ENCODE peak calls at places on chromosomes 16 and 17, in nine cellular contexts. One of them, this sample, is unnamed.

GRCh38 chr16:54123766-54124165 is 162.8 kb downstream of the IRX3 start:
- DNase-seq in left ventricle myocardium inferior: no peak
- DNase-seq in heart right ventricle: no peak
- DNase-seq in kidney: no peak
- DNase-seq in gastrocnemius medialis: no peak
- DNase-seq in AG10803: peak; percentile 42
- DNase-seq in right lobe of liver: no peak
- DNase-seq in GM23338: no peak
- DNase-seq in body of pancreas: no peak
- DNase-seq in this sample: no peak

GRCh38 chr16:23025692-23026305 is 123.5 kb downstream of the USP31 start:
- DNase-seq in heart right ventricle: no peak
- DNase-seq in gastrocnemius medialis: no peak
- DNase-seq in AG10803: peak; percentile 40
- DNase-seq in left ventricle myocardium inferior: no peak
- DNase-seq in kidney: no peak
- DNase-seq in GM23338: no peak
- DNase-seq in body of pancreas: no peak
- DNase-seq in right lobe of liver: no peak
- DNase-seq in this sample: no peak

GRCh38 chr17:82696259-82696658 is 2.2 kb downstream of the RAB40B start:
- DNase-seq in heart right ventricle: no peak
- DNase-seq in right lobe of liver: no peak
- DNase-seq in kidney: peak; percentile 39
- DNase-seq in GM23338: no peak
- DNase-seq in left ventricle myocardium inferior: no peak
- DNase-seq in body of pancreas: no peak
- DNase-seq in AG10803: no peak
- DNase-seq in gastrocnemius medialis: no peak
- DNase-seq in this sample: no peak

GRCh38 chr17:50129946-50130777 is at the start of gene SAMD14:
- DNase-seq in gastrocnemius medialis: no peak
- DNase-seq in AG10803: peak; percentile 28
- DNase-seq in heart right ventricle: no peak
- DNase-seq in GM23338: peak; percentile 59
- DNase-seq in kidney: peak; percentile 82
- DNase-seq in body of pancreas: no peak
- DNase-seq in right lobe of liver: no peak
- DNase-seq in left ventricle myocardium inferior: no peak
- DNase-seq in this sample: no peak

GRCh38 chr16:62370445-62370844 is 334.2 kb upstream of the CDH8 start:
- DNase-seq in right lobe of liver: no peak
- DNase-seq in gastrocnemius medialis: no peak
- DNase-seq in GM23338: no peak
- DNase-seq in heart right ventricle: no peak
- DNase-seq in body of pancreas: no peak
- DNase-seq in AG10803: no peak
- DNase-seq in left ventricle myocardium inferior: no peak
- DNase-seq in kidney: no peak
- DNase-seq in this sample: no peak

GRCh38 chr17:29710891-29711418 is 88.2 kb upstream of the CORO6 start:
- DNase-seq in left ventricle myocardium inferior: no peak
- DNase-seq in right lobe of liver: no peak
- DNase-seq in heart right ventricle: no peak
- DNase-seq in gastrocnemius medialis: peak; percentile 30
- DNase-seq in GM23338: no peak
- DNase-seq in AG10803: peak; percentile 75
- DNase-seq in kidney: no peak
- DNase-seq in body of pancreas: no peak
- DNase-seq in this sample: no peak

GRCh38 chr16:84379731-84380369 is 11.5 kb downstream of the ATP2C2 start:
- DNase-seq in left ventricle myocardium inferior: no peak
- DNase-seq in right lobe of liver: no peak
- DNase-seq in heart right ventricle: no peak
- DNase-seq in kidney: peak; percentile 7
- DNase-seq in body of pancreas: no peak
- DNase-seq in AG10803: no peak
- DNase-seq in gastrocnemius medialis: no peak
- DNase-seq in GM23338: peak; percentile 41
- DNase-seq in this sample: no peak

GRCh38 chr17:75899353-75899752 is 2.6 kb upstream of the TRIM65 start:
- DNase-seq in heart right ventricle: no peak
- DNase-seq in AG10803: no peak
- DNase-seq in GM23338: no peak
- DNase-seq in kidney: peak; percentile 76
- DNase-seq in right lobe of liver: peak; percentile 52
- DNase-seq in left ventricle myocardium inferior: no peak
- DNase-seq in body of pancreas: no peak
- DNase-seq in gastrocnemius medialis: no peak
- DNase-seq in this sample: no peak

GRCh38 chr17:49545007-49545660 is 30.5 kb upstream of the NXPH3 start:
- DNase-seq in body of pancreas: no peak
- DNase-seq in AG10803: no peak
- DNase-seq in right lobe of liver: no peak
- DNase-seq in heart right ventricle: no peak
- DNase-seq in left ventricle myocardium inferior: no peak
- DNase-seq in kidney: no peak
- DNase-seq in gastrocnemius medialis: no peak
- DNase-seq in GM23338: peak; percentile 24
- DNase-seq in this sample: peak; percentile 67

GRCh38 chr16:11692651-11693050 is 24.4 kb downstream of the SNN start:
- DNase-seq in right lobe of liver: no peak
- DNase-seq in left ventricle myocardium inferior: no peak
- DNase-seq in gastrocnemius medialis: no peak
- DNase-seq in body of pancreas: no peak
- DNase-seq in GM23338: no peak
- DNase-seq in AG10803: no peak
- DNase-seq in heart right ventricle: no peak
- DNase-seq in kidney: no peak
- DNase-seq in this sample: peak; percentile 52

GRCh38 chr16:49608801-49609200 is 235.2 kb downstream of the C16orf78 start:
- DNase-seq in left ventricle myocardium inferior: no peak
- DNase-seq in body of pancreas: no peak
- DNase-seq in right lobe of liver: no peak
- DNase-seq in kidney: no peak
- DNase-seq in AG10803: peak; percentile 45
- DNase-seq in gastrocnemius medialis: no peak
- DNase-seq in GM23338: peak; percentile 60
- DNase-seq in heart right ventricle: peak; percentile 41
- DNase-seq in this sample: no peak

GRCh38 chr17:35761601-35762000 is 914 bp downstream of the C17orf50 start:
- DNase-seq in AG10803: no peak
- DNase-seq in GM23338: no peak
- DNase-seq in gastrocnemius medialis: no peak
- DNase-seq in heart right ventricle: no peak
- DNase-seq in left ventricle myocardium inferior: no peak
- DNase-seq in kidney: no peak
- DNase-seq in body of pancreas: no peak
- DNase-seq in right lobe of liver: no peak
- DNase-seq in this sample: no peak

GRCh38 chr17:8055851-8056231 is 17.0 kb downstream of the ALOX15B start:
- DNase-seq in right lobe of liver: no peak
- DNase-seq in AG10803: no peak
- DNase-seq in body of pancreas: no peak
- DNase-seq in left ventricle myocardium inferior: no peak
- DNase-seq in heart right ventricle: no peak
- DNase-seq in GM23338: no peak
- DNase-seq in gastrocnemius medialis: no peak
- DNase-seq in kidney: no peak
- DNase-seq in this sample: no peak
- TF ChIP-seq CTCF in right lobe of liver: no peak
- TF ChIP-seq CTCF in AG10803: no peak
- TF ChIP-seq CTCF in body of pancreas: no peak
- TF ChIP-seq CTCF in left ventricle myocardium inferior: no peak
- TF ChIP-seq CTCF in heart right ventricle: no peak
- TF ChIP-seq CTCF in GM23338: no peak
- TF ChIP-seq CTCF in gastrocnemius medialis: no peak
- TF ChIP-seq CTCF in kidney: no peak
- TF ChIP-seq CTCF in this sample: no peak

GRCh38 chr16:30183961-30184429 is 593 bp downstream of the CORO1A start:
- DNase-seq in GM23338: peak; percentile 16
- DNase-seq in AG10803: no peak
- DNase-seq in gastrocnemius medialis: no peak
- DNase-seq in kidney: peak; percentile 83
- DNase-seq in right lobe of liver: peak; percentile 66
- DNase-seq in left ventricle myocardium inferior: peak; percentile 24
- DNase-seq in body of pancreas: peak; percentile 17
- DNase-seq in heart right ventricle: peak; percentile 25
- DNase-seq in this sample: no peak
- H3K4me3 ChIP-seq in GM23338: peak overlapping the region; percentile 71
- H3K4me3 ChIP-seq in AG10803: no peak overlapping the region
- H3K4me3 ChIP-seq in gastrocnemius medialis: peak overlapping the region; percentile 55
- H3K4me3 ChIP-seq in kidney: no peak overlapping the region
- H3K4me3 ChIP-seq in right lobe of liver: peak overlapping the region; percentile 62
- H3K4me3 ChIP-seq in left ventricle myocardium inferior: peak overlapping the region; percentile 75
- H3K4me3 ChIP-seq in body of pancreas: peak overlapping the region; percentile 1
- H3K4me3 ChIP-seq in heart right ventricle: peak overlapping the region; percentile 71
- H3K4me3 ChIP-seq in this sample: peak overlapping the region; percentile 15

DNA sequence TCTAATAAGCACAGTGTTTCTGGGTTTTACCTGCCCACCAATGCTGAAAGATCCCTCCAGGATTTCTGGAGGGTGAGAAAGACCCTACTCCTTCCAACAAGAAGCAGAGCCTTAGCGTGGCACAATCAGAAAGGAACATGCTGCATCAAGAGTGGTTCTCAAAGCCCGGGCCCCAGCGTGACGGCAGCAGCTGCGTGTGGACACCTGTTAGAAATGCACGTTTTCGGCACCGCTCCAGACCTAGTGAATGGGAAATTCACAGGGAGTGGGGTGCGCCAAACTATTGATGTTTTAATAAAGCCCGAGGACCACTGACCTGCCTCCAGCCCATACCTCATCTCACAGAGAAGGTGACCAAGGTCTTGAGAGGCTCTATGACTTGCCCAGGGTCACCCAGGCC is 55.8 kb downstream of the PECAM1 start:
- DNase-seq in body of pancreas: no peak
- DNase-seq in left ventricle myocardium inferior: no peak
- DNase-seq in GM23338: no peak
- DNase-seq in gastrocnemius medialis: no peak
- DNase-seq in AG10803: no peak
- DNase-seq in kidney: no peak
- DNase-seq in heart right ventricle: no peak
- DNase-seq in right lobe of liver: no peak
- DNase-seq in this sample: no peak
- TF ChIP-seq CTCF in body of pancreas: no peak
- TF ChIP-seq CTCF in left ventricle myocardium inferior: no peak
- TF ChIP-seq CTCF in GM23338: no peak
- TF ChIP-seq CTCF in gastrocnemius medialis: no peak
- TF ChIP-seq CTCF in AG10803: no peak
- TF ChIP-seq CTCF in kidney: no peak
- TF ChIP-seq CTCF in heart right ventricle: no peak
- TF ChIP-seq CTCF in right lobe of liver: no peak
- TF ChIP-seq CTCF in this sample: no peak

GRCh38 chr17:4553669-4554068 is 1.5 kb downstream of the MYBBP1A start:
- DNase-seq in body of pancreas: peak; percentile 15
- DNase-seq in kidney: peak; percentile 71
- DNase-seq in gastrocnemius medialis: no peak
- DNase-seq in heart right ventricle: no peak
- DNase-seq in right lobe of liver: peak; percentile 43
- DNase-seq in GM23338: no peak
- DNase-seq in AG10803: no peak
- DNase-seq in left ventricle myocardium inferior: no peak
- DNase-seq in this sample: no peak
- H3K4me3 ChIP-seq in body of pancreas: no peak overlapping the region
- H3K4me3 ChIP-seq in kidney: no peak overlapping the region
- H3K4me3 ChIP-seq in gastrocnemius medialis: no peak overlapping the region
- H3K4me3 ChIP-seq in heart right ventricle: no peak overlapping the region
- H3K4me3 ChIP-seq in right lobe of liver: no peak overlapping the region
- H3K4me3 ChIP-seq in GM23338: peak overlapping the region; percentile 93
- H3K4me3 ChIP-seq in AG10803: peak overlapping the region; percentile 99
- H3K4me3 ChIP-seq in left ventricle myocardium inferior: no peak overlapping the region
- H3K4me3 ChIP-seq in this sample: no peak overlapping the region

GRCh38 chr17:4539576-4540223 is 15.5 kb downstream of the MYBBP1A start:
- DNase-seq in heart right ventricle: no peak
- DNase-seq in GM23338: no peak
- DNase-seq in gastrocnemius medialis: no peak
- DNase-seq in kidney: peak; percentile 66
- DNase-seq in AG10803: no peak
- DNase-seq in left ventricle myocardium inferior: no peak
- DNase-seq in body of pancreas: no peak
- DNase-seq in right lobe of liver: no peak
- DNase-seq in this sample: peak; percentile 85

GRCh38 chr17:4539025-4539424 is 16.2 kb downstream of the MYBBP1A start:
- DNase-seq in heart right ventricle: no peak
- DNase-seq in body of pancreas: no peak
- DNase-seq in gastrocnemius medialis: no peak
- DNase-seq in AG10803: no peak
- DNase-seq in kidney: no peak
- DNase-seq in right lobe of liver: no peak
- DNase-seq in left ventricle myocardium inferior: no peak
- DNase-seq in GM23338: no peak
- DNase-seq in this sample: no peak

GRCh38 chr17:4541328-4542002 is 13.7 kb downstream of the MYBBP1A start:
- DNase-seq in right lobe of liver: peak; percentile 36
- DNase-seq in heart right ventricle: no peak
- DNase-seq in gastrocnemius medialis: no peak
- DNase-seq in body of pancreas: peak; percentile 15
- DNase-seq in AG10803: no peak
- DNase-seq in left ventricle myocardium inferior: no peak
- DNase-seq in kidney: peak; percentile 78
- DNase-seq in GM23338: no peak
- DNase-seq in this sample: no peak

GRCh38 chr17:4541041-4541327 is 14.2 kb downstream of the MYBBP1A start:
- DNase-seq in right lobe of liver: no peak
- DNase-seq in body of pancreas: no peak
- DNase-seq in heart right ventricle: no peak
- DNase-seq in gastrocnemius medialis: peak; percentile 75
- DNase-seq in AG10803: no peak
- DNase-seq in left ventricle myocardium inferior: no peak
- DNase-seq in GM23338: no peak
- DNase-seq in kidney: no peak
- DNase-seq in this sample: no peak

GRCh38 chr17:4540224-4541040 is 14.8 kb downstream of the MYBBP1A start:
- DNase-seq in kidney: peak; percentile 79
- DNase-seq in heart right ventricle: no peak
- DNase-seq in AG10803: no peak
- DNase-seq in gastrocnemius medialis: no peak
- DNase-seq in right lobe of liver: peak; percentile 57
- DNase-seq in left ventricle myocardium inferior: no peak
- DNase-seq in GM23338: peak; percentile 33
- DNase-seq in body of pancreas: peak; percentile 30
- DNase-seq in this sample: no peak
- TF ChIP-seq CTCF in kidney: peak; percentile 38
- TF ChIP-seq CTCF in heart right ventricle: peak; percentile 27
- TF ChIP-seq CTCF in AG10803: no peak
- TF ChIP-seq CTCF in gastrocnemius medialis: peak; percentile 8
- TF ChIP-seq CTCF in right lobe of liver: no peak
- TF ChIP-seq CTCF in left ventricle myocardium inferior: peak; percentile 36
- TF ChIP-seq CTCF in GM23338: peak; percentile 58
- TF ChIP-seq CTCF in body of pancreas: peak; percentile 31
- TF ChIP-seq CTCF in this sample: no peak

GRCh38 chr16:72876981-72877373 is 171.0 kb downstream of the ZFHX3 start:
- DNase-seq in AG10803: peak; percentile 54
- DNase-seq in kidney: no peak
- DNase-seq in GM23338: no peak
- DNase-seq in body of pancreas: no peak
- DNase-seq in heart right ventricle: no peak
- DNase-seq in left ventricle myocardium inferior: no peak
- DNase-seq in right lobe of liver: no peak
- DNase-seq in gastrocnemius medialis: no peak
- DNase-seq in this sample: no peak
- H3K4me3 ChIP-seq in AG10803: no peak overlapping the region
- H3K4me3 ChIP-seq in kidney: no peak overlapping the region
- H3K4me3 ChIP-seq in GM23338: no peak overlapping the region
- H3K4me3 ChIP-seq in body of pancreas: no peak overlapping the region
- H3K4me3 ChIP-seq in heart right ventricle: no peak overlapping the region
- H3K4me3 ChIP-seq in left ventricle myocardium inferior: no peak overlapping the region
- H3K4me3 ChIP-seq in right lobe of liver: no peak overlapping the region
- H3K4me3 ChIP-seq in gastrocnemius medialis: no peak overlapping the region
- H3K4me3 ChIP-seq in this sample: no peak overlapping the region

This sample was measured in lower leg skin.